ENCODE peak calls at places on chromosomes 12 and 14, in seven cellular contexts. P, G, C, V, D, N and A are unnamed samples. For H3K4me1, the result is how much of the 10 kb centered on the place peaks cover.

GRCh38 chr12:57452937-57453509 is 2.1 kb upstream of the INHBE start:
- DNase-seq in P (no peak), G (no peak), C (peak), V (peak), D (peak), N (peak), A (peak)

GRCh38 chr14:56342419-56342901 is 224.2 kb downstream of the PELI2 start:
- DNase-seq in P (no peak), G (no peak), C (no peak), V (no peak), D (no peak), N (peak), A (no peak)

GRCh38 chr12:121005346-121005815 is 10.9 kb downstream of the C12orf43 start:
- DNase-seq in P (no peak), G (peak), C (peak), V (peak), D (no peak), N (peak), A (no peak)

GRCh38 chr14:100067971-100068959 is 3.0 kb downstream of the EVL start:
- DNase-seq in P (peak), G (peak), C (peak), V (no peak), D (peak), N (peak), A (no peak)

GRCh38 chr12:127496255-127496654 is 770.7 kb upstream of the TMEM132C start:
- DNase-seq in P (no peak), G (no peak), C (no peak), V (no peak), D (no peak), N (no peak), A (no peak)

GRCh38 chr14:88983755-88984154 is 159.3 kb downstream of the TTC8 start:
- DNase-seq in P (no peak), G (no peak), C (no peak), V (no peak), D (no peak), N (peak), A (no peak)

GRCh38 chr12:2652401-2653081 is 142.2 kb upstream of the FKBP4 start:
- DNase-seq in P (no peak), G (no peak), C (no peak), V (peak), D (no peak), N (no peak), A (peak)

GRCh38 chr12:94644622-94645021 is 5.7 kb downstream of the TMCC3 start:
- DNase-seq in P (peak), G (no peak), C (peak), V (no peak), D (no peak), N (peak), A (no peak)

GRCh38 chr12:57216931-57217871 is 607 bp downstream of the NXPH4 start:
- DNase-seq in P (no peak), G (peak), C (no peak), V (no peak), D (no peak), N (no peak), A (no peak)

GRCh38 chr12:126369487-126370463 is 1304.5 kb downstream of the AACS start:
- DNase-seq in P (no peak), G (no peak), C (no peak), V (no peak), D (no peak), N (peak), A (no peak)

GRCh38 chr12:116629451-116629850 is 70.3 kb downstream of the MAP1LC3B2 start:
- DNase-seq in P (no peak), G (no peak), C (no peak), V (no peak), D (peak), N (no peak), A (no peak)
- H3K4me1 ChIP-seq in P (under half), G (under half), C (under half), V (under half), D (under half), N (under half), A (under half)

GRCh38 chr12:12731785-12732184 is 14.6 kb downstream of the CDKN1B start:
- DNase-seq in P (no peak), G (no peak), C (no peak), V (no peak), D (no peak), N (no peak), A (no peak)
- H3K4me1 ChIP-seq in P (under half), G (under half), C (under half), V (under half), D (under half), N (under half), A (under half)

GRCh38 chr12:69321356-69321755 is 26.8 kb upstream of the LYZ start:
- DNase-seq in P (no peak), G (no peak), C (no peak), V (no peak), D (no peak), N (no peak), A (no peak)

GRCh38 chr12:69329669-69330428 is 18.3 kb upstream of the LYZ start:
- DNase-seq in P (no peak), G (peak), C (peak), V (no peak), D (no peak), N (no peak), A (no peak)

GRCh38 chr12:69330475-69331473 is 17.4 kb upstream of the LYZ start:
- DNase-seq in P (no peak), G (peak), C (peak), V (peak), D (no peak), N (no peak), A (no peak)

DNA sequence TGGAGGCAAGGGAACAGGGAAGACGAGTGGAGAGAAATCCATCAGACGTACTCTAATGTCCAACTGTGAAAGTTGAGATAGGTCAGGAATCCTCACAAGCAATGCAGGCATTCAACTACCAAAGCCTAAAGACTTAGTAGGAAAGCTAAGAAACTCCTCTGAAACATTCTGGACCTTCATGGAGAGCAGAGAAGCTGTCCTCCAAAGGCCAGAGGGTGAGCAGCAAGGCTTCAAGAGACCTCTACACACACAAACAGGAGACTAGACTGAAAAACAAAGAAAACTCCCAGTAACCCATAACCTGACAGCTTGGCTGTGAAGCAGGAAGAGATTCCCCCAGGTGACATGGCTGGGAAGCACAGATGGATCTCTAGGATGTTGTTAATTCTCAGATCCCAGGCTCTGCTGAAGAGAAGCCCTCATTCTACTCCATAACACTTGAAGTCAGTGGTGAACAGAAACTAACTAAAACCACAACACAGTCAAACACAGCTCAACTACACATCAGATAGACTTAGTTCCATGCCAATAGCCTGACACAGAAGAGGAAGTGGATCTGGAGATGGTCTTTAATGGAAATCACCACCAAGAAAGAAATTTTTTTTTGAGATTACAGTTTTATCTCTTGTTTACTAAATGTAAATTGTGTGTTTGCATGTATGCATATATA is 23.2 kb upstream of the LYZ start:
- DNase-seq in P (peak), G (no peak), C (no peak), V (no peak), D (no peak), N (no peak), A (no peak)
- H3K4me1 ChIP-seq in P (under half), G (under half), C (under half), V (under half), D (under half), N (under half), A (under half)

GRCh38 chr12:13200841-13201240 is 4.3 kb downstream of the EMP1 start:
- DNase-seq in P (no peak), G (no peak), C (no peak), V (no peak), D (no peak), N (no peak), A (no peak)

GRCh38 chr12:13206560-13206897 is 10.0 kb downstream of the EMP1 start:
- DNase-seq in P (no peak), G (no peak), C (no peak), V (no peak), D (no peak), N (no peak), A (no peak)

GRCh38 chr12:13205809-13206559 is 9.5 kb downstream of the EMP1 start:
- DNase-seq in P (no peak), G (no peak), C (no peak), V (no peak), D (no peak), N (peak), A (no peak)

GRCh38 chr12:13204428-13204827 is 7.9 kb downstream of the EMP1 start:
- DNase-seq in P (no peak), G (no peak), C (no peak), V (no peak), D (no peak), N (peak), A (no peak)

GRCh38 chr12:13203028-13203922 is 6.7 kb downstream of the EMP1 start:
- DNase-seq in P (no peak), G (no peak), C (no peak), V (peak), D (peak), N (no peak), A (peak)
- H3K4me1 ChIP-seq in P (under half), G (under half), C (under half), V (under half), D (under half), N (half or more), A (under half)

GRCh38 chr12:55712700-55713415 is 3.0 kb upstream of the BLOC1S1 start:
- DNase-seq in P (no peak), G (no peak), C (no peak), V (no peak), D (peak), N (no peak), A (no peak)

GRCh38 chr12:55708695-55709233 is 1.1 kb upstream of the ITGA7 start:
- DNase-seq in P (no peak), G (no peak), C (no peak), V (no peak), D (peak), N (no peak), A (no peak)

GRCh38 chr12:55713721-55714120 is 2.1 kb upstream of the BLOC1S1 start:
- DNase-seq in P (no peak), G (no peak), C (no peak), V (no peak), D (no peak), N (peak), A (no peak)

GRCh38 chr12:55715169-55715764 is 579 bp upstream of the BLOC1S1 start:
- DNase-seq in P (no peak), G (no peak), C (no peak), V (no peak), D (peak), N (peak), A (peak)

GRCh38 chr12:55712154-55712553 is 3.7 kb upstream of the BLOC1S1 start:
- DNase-seq in P (no peak), G (no peak), C (no peak), V (no peak), D (peak), N (no peak), A (no peak)
- H3K4me1 ChIP-seq in P (under half), G (under half), C (under half), V (under half), D (half or more), N (under half), A (half or more)

GRCh38 chr14:79373451-79373850 is 837.9 kb downstream of the DIO2 start:
- DNase-seq in P (no peak), G (no peak), C (no peak), V (no peak), D (no peak), N (no peak), A (no peak)
- H3K4me1 ChIP-seq in P (under half), G (under half), C (under half), V (under half), D (under half), N (under half), A (under half)

DNA sequence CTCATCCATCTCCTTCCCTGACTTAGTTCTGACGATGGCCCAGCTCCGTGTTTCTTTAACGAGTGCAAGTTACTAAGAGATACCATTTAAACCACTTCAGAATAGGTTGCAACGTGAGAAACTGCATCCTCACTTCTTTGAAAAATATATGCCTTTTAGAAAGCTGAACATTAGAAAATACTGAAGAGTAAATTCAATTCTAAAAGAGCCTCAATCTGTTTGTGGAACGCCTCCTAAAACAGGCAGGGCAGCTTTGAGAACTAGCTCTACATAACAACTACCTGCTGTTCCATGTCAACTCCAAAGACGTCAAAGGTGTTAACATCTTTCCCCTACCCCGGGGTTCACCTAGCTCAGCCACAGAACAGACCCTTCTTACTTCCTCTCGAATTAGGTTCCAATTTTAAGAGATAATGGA is 3.5 kb downstream of the BHLHE41 start:
- DNase-seq in P (no peak), G (no peak), C (no peak), V (no peak), D (no peak), N (peak), A (no peak)
- H3K4me1 ChIP-seq in P (under half), G (under half), C (under half), V (under half), D (under half), N (under half), A (under half)

GRCh38 chr14:103545219-103545914 is 16.4 kb downstream of the TRMT61A start:
- DNase-seq in P (no peak), G (no peak), C (no peak), V (no peak), D (peak), N (no peak), A (peak)

GRCh38 chr14:103543140-103543539 is 14.1 kb downstream of the TRMT61A start:
- DNase-seq in P (no peak), G (no peak), C (no peak), V (no peak), D (peak), N (no peak), A (no peak)

GRCh38 chr14:103542545-103543088 is 13.6 kb downstream of the TRMT61A start:
- DNase-seq in P (no peak), G (no peak), C (no peak), V (no peak), D (peak), N (no peak), A (peak)

GRCh38 chr14:103544627-103545218 is 15.7 kb downstream of the TRMT61A start:
- DNase-seq in P (no peak), G (no peak), C (no peak), V (no peak), D (no peak), N (no peak), A (no peak)

DNA sequence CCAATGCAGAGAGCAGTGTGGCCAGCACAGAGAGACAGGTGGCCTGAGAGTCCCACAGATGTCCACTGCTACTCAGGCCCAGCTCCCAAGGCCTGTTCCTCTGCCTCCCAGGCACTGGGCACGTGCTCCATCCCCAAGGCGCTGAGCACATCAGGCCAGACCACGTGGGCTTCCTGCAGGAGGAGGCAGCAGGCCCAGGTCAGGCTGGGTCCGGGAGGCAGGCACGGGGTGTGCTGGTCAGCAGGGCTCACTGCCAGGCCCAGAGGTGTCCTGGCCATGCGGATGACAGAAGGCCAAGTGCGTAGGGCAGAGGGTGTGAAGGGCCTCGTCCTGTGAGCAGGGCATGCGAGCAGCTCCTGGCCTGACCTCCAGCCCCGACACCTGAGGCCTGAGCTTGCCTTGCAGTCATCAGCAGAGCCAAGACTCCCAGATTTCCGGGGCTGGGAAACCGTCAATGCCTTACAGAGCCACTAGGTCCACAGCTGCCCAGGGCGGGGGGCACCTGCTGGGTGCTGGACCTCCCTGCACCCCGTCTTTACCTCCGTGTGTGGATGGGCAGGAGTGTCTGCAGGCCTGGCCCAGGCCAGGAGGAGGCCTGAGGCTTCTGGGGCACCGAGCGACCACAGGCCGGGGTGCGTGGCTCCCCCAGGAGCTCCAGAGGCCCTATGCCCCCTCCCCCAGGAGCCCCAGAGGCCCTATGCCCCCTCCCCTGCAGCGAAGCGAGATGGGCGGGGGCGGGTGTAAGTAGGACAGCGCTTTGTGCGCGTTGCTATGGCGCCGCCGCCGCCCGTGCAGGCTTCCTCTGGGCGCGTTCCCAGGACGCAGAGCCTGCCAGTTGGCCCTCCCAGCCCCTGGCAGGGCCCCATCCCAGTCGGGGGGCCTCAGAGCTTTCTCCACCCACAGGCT is 15.0 kb downstream of the TRMT61A start:
- DNase-seq in P (no peak), G (no peak), C (no peak), V (no peak), D (peak), N (no peak), A (peak)
- H3K4me1 ChIP-seq in P (under half), G (under half), C (under half), V (under half), D (under half), N (under half), A (half or more)

GRCh38 chr12:62764251-62764650 is 170.7 kb downstream of the PPM1H start:
- DNase-seq in P (no peak), G (no peak), C (no peak), V (no peak), D (no peak), N (no peak), A (no peak)
- H3K4me1 ChIP-seq in P (under half), G (under half), C (under half), V (half or more), D (under half), N (under half), A (under half)

GRCh38 chr14:71358209-71358931 is 451.1 kb downstream of the PCNX1 start:
- DNase-seq in P (peak), G (no peak), C (no peak), V (no peak), D (no peak), N (peak), A (no peak)

GRCh38 chr14:71348817-71349216 is 441.6 kb downstream of the PCNX1 start:
- DNase-seq in P (no peak), G (no peak), C (no peak), V (no peak), D (no peak), N (no peak), A (no peak)

GRCh38 chr14:71354801-71355200 is 447.5 kb downstream of the PCNX1 start:
- DNase-seq in P (no peak), G (no peak), C (no peak), V (no peak), D (no peak), N (peak), A (no peak)

GRCh38 chr14:71355324-71356201 is 448.3 kb downstream of the PCNX1 start:
- DNase-seq in P (no peak), G (peak), C (peak), V (no peak), D (no peak), N (peak), A (peak)

DNA sequence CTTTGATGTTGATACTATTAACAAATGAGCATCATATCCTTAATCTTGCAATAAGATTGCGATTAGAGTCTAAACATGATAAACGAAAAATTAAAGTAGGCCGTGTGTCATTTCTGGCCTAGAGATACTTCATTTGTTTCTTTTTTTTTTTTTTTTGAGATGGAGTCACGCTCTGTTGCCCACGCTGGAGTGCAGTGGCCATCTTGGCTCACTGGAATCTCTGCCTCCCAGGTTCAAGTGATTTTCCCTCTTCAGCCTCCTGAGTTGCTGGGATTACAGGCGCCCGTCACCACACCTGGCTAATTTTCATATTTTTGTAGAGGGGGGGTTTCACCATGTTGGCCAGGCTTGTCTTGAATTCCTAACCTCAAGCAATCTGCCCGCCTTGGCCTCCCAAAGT is 446.9 kb downstream of the PCNX1 start:
- DNase-seq in P (no peak), G (no peak), C (no peak), V (no peak), D (no peak), N (no peak), A (no peak)
- H3K4me1 ChIP-seq in P (under half), G (under half), C (under half), V (under half), D (under half), N (under half), A (under half)